ENCODE peak calls at places on chromosomes 4 and X, in eight cellular contexts. S, O, B, H, T, G, C and W are unnamed samples.

GRCh38 chrX:2689773-2690666 is 1.1 kb upstream of the CD99 start:
- DNase-seq in C (no peak), T (no peak), H (no peak), S (no peak), B (no peak), G (no peak), O (no peak), W (peak; percentile 66)

GRCh38 chr4:140568507-140569306 is at the start of gene UCP1:
- DNase-seq in O (no peak), T (peak; percentile 4), S (peak; percentile 52), B (no peak), G (peak; percentile 27), C (peak; percentile 4), H (no peak), W (no peak)

GRCh38 chr4:4854649-4855292 is 4.7 kb upstream of the MSX1 start:
- DNase-seq in C (no peak), O (no peak), S (no peak), G (no peak), T (no peak), H (no peak), B (no peak), W (peak; percentile 76)

GRCh38 chr4:149345424-149345823 is 470.2 kb downstream of the IQCM start:
- DNase-seq in T (no peak), O (no peak), G (no peak), C (no peak), B (no peak), S (no peak), H (no peak), W (no peak)

GRCh38 chr4:109434007-109434792 is 585 bp downstream of the SEC24B start:
- DNase-seq in S (peak; percentile 50), C (peak; percentile 19), H (peak; percentile 69), O (no peak), T (no peak), B (peak; percentile 36), G (no peak), W (peak; percentile 79)

GRCh38 chr4:108244576-108244975 is 75.8 kb upstream of the LEF1 start:
- DNase-seq in H (no peak), T (no peak), S (no peak), G (no peak), O (no peak), C (no peak), B (no peak), W (no peak)

GRCh38 chr4:531076-531475 is 32.1 kb downstream of the PIGG start:
- DNase-seq in T (no peak), O (no peak), H (no peak), G (no peak), B (no peak), S (no peak), C (no peak), W (peak; percentile 85)

GRCh38 chr4:81807927-81808672 is 336.4 kb upstream of the RASGEF1B start:
- DNase-seq in H (no peak), G (no peak), T (no peak), O (no peak), B (no peak), S (no peak), C (no peak), W (no peak)